ENCODE peak calls at places on chromosomes 12 and 14, in nine cellular contexts. R is retina, U is T follicular helper cell, P is DMS153, D is frontal cortex, G is omental fat pad, M is NCI-H1105 treated with DMSO at 0.1 percent for 48 hours, E is Caki2, Z is stomach. X is an unnamed sample.

GRCh38 chr12:132154941-132155770 is 10.9 kb downstream of the NOC4L start:
- DNase-seq in R (peak), U (no peak), P (no peak), D (no peak), G (no peak), M (no peak), E (no peak), Z (no peak), X (no peak)

GRCh38 chr12:13075114-13075471 is 28.4 kb downstream of the GSG1 start:
- DNase-seq in R (no peak), U (no peak), P (no peak), D (no peak), G (no peak), M (no peak), E (no peak), Z (no peak), X (no peak)

GRCh38 chr14:87013583-87013982 is 979.4 kb downstream of the GALC start:
- DNase-seq in R (no peak), U (no peak), P (no peak), D (no peak), G (no peak), M (no peak), E (no peak), Z (no peak), X (no peak)

GRCh38 chr14:26332966-26333365 is 264.9 kb downstream of the NOVA1 start:
- DNase-seq in R (no peak), U (no peak), P (no peak), D (no peak), G (no peak), M (no peak), E (no peak), Z (no peak), X (no peak)

GRCh38 chr14:38611928-38612327 is 356.0 kb upstream of the CLEC14A start:
- DNase-seq in R (no peak), U (no peak), P (no peak), D (no peak), G (no peak), M (no peak), E (no peak), Z (no peak), X (no peak)

GRCh38 chr14:52961060-52961639 is 10.3 kb upstream of the FERMT2 start:
- DNase-seq in R (no peak), U (peak), P (peak), D (peak), G (no peak), M (peak), E (peak), Z (peak), X (peak)

GRCh38 chr12:90896164-90896563 is 58.8 kb downstream of the CCER1 start:
- DNase-seq in R (no peak), U (no peak), P (no peak), D (no peak), G (no peak), M (no peak), E (no peak), Z (no peak), X (no peak)

GRCh38 chr12:53757095-53757770 is 5.5 kb upstream of the CISTR start:
- DNase-seq in R (peak), U (peak), P (peak), D (peak), G (peak), M (peak), E (peak), Z (peak), X (peak)

GRCh38 chr12:9745191-9745590 is 12.3 kb upstream of the CLECL1 start:
- DNase-seq in R (no peak), U (no peak), P (no peak), D (no peak), G (no peak), M (peak), E (no peak), Z (no peak), X (no peak)

GRCh38 chr14:20501346-20501745 is 4.0 kb upstream of the RNASE10 start:
- DNase-seq in R (no peak), U (no peak), P (no peak), D (no peak), G (no peak), M (no peak), E (no peak), Z (no peak), X (no peak)

X was measured in NCI-H146.